ENCODE peak calls at places on chromosomes 13 and 19, in ten cellular contexts. A is Caco-2; Z is spleen; U is heart right ventricle; J is cardiac fibroblast; C is GM23338; S is testis; G is fibroblast of lung; Y is fibroblast of mammary gland; V is CD8-positive, alpha-beta T cell. E is an unnamed sample.
A peak's percentile ranks its signal among the peaks of the same experiment; 100 is the strongest.

GRCh38 chr13:51125495-51126226 is 14.6 kb upstream of the C13orf42 start:
- DNase-seq in A (peak; percentile 60), Z (no peak), U (peak; percentile 53), J (peak; percentile 71), C (peak; percentile 91), S (peak; percentile 73), G (peak; percentile 56), Y (peak; percentile 62), V (peak; percentile 23), E (peak; percentile 75)

GRCh38 chr19:43738780-43739211 is 16.0 kb downstream of the SMG9 start:
- DNase-seq in A (no peak), Z (no peak), U (no peak), J (no peak), C (no peak), S (no peak), G (no peak), Y (no peak), V (no peak), E (no peak)

GRCh38 chr19:29860492-29860891 is 48.7 kb downstream of the CCNE1 start:
- DNase-seq in A (no peak), Z (no peak), U (no peak), J (no peak), C (peak; percentile 69), S (no peak), G (no peak), Y (no peak), V (no peak), E (no peak)

GRCh38 chr13:35927554-35927953 is 203.6 kb downstream of the DCLK1 start:
- DNase-seq in A (no peak), Z (no peak), U (peak; percentile 25), J (peak; percentile 82), C (no peak), S (no peak), G (peak; percentile 67), Y (peak; percentile 97), V (no peak), E (no peak)

GRCh38 chr19:10691178-10691881 is 9.9 kb upstream of the QTRT1 start:
- DNase-seq in A (no peak), Z (no peak), U (no peak), J (no peak), C (no peak), S (no peak), G (no peak), Y (no peak), V (no peak), E (no peak)

GRCh38 chr13:51534075-51534817 is 50.0 kb upstream of the WDFY2 start:
- DNase-seq in A (no peak), Z (peak; percentile 81), U (peak; percentile 15), J (peak; percentile 52), C (no peak), S (no peak), G (no peak), Y (no peak), V (peak; percentile 55), E (no peak)

GRCh38 chr19:16628984-16629691 is 1.1 kb upstream of the MED26 start:
- DNase-seq in A (no peak), Z (no peak), U (peak; percentile 65), J (peak; percentile 55), C (peak; percentile 71), S (peak; percentile 79), G (peak; percentile 69), Y (peak; percentile 76), V (no peak), E (no peak)

GRCh38 chr13:55761986-55762385 is 1378.7 kb upstream of the PRR20A start:
- DNase-seq in A (no peak), Z (no peak), U (no peak), J (no peak), C (no peak), S (no peak), G (no peak), Y (no peak), V (no peak), E (no peak)

GRCh38 chr13:23610187-23610576 is 40.0 kb downstream of the TNFRSF19 start:
- DNase-seq in A (no peak), Z (no peak), U (peak; percentile 34), J (peak; percentile 50), C (no peak), S (no peak), G (peak; percentile 51), Y (peak; percentile 45), V (no peak), E (no peak)

GRCh38 chr13:76600086-76600485 is 286.1 kb downstream of the KCTD12 start:
- DNase-seq in A (no peak), Z (no peak), U (no peak), J (peak; percentile 41), C (no peak), S (peak; percentile 49), G (peak; percentile 45), Y (peak; percentile 14), V (no peak), E (no peak)

DNA sequence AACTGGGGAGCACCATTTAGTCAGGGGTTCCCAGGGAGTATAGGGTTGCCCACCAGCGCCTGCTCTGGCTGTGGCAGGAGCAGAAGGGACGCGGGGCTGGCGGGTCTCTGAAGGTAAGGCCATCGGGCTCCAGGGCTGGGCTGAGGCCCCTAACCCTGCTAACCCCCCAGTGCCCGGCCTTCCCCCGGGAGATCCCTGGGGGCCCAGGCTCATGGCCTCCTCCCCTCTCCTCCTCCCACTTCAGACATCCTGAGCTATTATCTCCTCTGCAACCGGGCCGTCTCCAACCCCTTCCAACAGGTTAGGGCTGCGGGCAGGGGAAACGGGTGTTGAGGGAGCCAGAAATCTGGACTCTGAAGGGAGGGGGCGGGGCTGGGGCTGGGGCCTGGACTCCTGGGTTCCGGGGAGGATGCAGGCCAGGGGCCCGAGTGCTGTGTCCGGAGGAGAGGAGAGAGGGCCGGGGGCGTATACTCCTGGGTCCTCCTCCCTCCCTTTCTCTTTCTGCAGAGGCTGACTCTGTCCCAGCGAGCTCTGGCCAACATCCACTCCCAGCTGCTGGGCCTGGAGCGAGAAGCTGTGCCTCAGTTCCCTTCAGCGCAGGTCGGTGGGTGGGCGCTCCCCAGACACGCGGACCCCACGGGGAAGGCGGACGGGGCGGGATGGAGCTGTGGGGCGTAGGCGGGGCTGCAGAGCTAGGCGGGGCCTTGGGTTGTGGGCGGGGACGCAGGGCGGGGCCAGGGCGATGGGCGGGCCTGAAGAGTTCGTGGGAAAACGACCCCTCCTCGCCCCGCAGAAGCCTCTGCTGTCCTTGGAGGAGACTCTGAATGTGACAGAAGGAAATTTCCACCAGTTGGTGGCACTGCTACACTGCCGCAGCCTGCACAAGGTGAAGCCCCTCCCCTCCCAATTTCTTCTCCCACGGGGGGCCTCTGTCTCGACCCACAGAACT is 15.3 kb downstream of the TTYH1 start:
- DNase-seq in A (peak; percentile 77), Z (peak; percentile 86), U (peak; percentile 51), J (peak; percentile 30), C (peak; percentile 83), S (peak; percentile 78), G (peak; percentile 28), Y (no peak), V (peak; percentile 44), E (peak; percentile 49)
- TF ChIP-seq CTCF in A (peak; percentile 42), Z (no peak), U (peak; percentile 54), J (no peak), C (peak; percentile 40), S (no peak), G (no peak), Y (no peak), V (peak; percentile 13), E (peak; percentile 45)

DNA sequence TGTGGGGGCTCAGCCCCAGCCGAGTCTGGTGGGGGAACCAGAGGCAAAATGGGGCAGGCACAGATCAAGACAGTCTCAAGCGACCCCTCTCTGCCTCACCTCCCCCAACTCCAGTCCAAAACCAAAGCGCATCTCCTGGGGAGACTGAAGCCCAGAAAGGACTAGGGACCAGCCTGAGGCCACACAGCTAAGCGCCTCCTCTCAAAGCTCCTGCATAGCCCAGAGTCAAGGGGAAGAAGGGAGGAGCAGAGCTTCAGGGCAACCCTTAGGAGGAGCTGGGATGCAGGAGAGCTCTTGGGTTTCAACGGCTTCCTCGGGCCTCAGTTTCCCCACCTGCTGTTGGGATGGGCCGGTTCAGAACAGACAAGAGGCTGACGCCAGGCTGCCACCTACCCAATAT is 19.9 kb upstream of the SEMA6B start:
- DNase-seq in A (no peak), Z (no peak), U (no peak), J (no peak), C (no peak), S (no peak), G (no peak), Y (no peak), V (no peak), E (no peak)
- H3K4me3 ChIP-seq in A (no peak overlapping the region), Z (no peak overlapping the region), U (no peak overlapping the region), J (no peak overlapping the region), C (no peak overlapping the region), S (no peak overlapping the region), G (no peak overlapping the region), Y (no peak overlapping the region), V (no peak overlapping the region), E (no peak overlapping the region)

GRCh38 chr13:75569576-75569975 is 20.0 kb downstream of the UCHL3 start:
- DNase-seq in A (no peak), Z (no peak), U (no peak), J (no peak), C (no peak), S (no peak), G (no peak), Y (no peak), V (no peak), E (no peak)

DNA sequence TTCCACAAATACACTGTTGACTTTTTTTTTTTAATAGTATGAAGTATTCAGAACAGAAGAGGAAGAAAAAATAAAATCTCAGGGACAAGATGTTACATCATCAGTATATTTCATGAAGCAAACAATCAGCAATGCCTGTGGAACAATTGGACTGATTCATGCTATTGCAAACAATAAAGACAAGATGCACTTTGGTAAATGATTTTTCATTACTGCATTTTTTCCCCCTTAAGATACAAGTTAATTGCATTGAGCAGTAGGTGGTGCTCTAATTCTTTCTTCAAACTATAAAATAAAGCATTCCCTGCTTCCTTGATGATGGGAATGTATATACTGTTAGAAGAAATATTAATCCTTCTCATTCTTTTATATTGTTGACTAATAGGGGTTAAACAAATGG is 17.1 kb downstream of the UCHL3 start:
- DNase-seq in A (no peak), Z (no peak), U (no peak), J (peak; percentile 82), C (peak; percentile 29), S (no peak), G (peak; percentile 68), Y (peak; percentile 60), V (no peak), E (peak; percentile 14)
- TF ChIP-seq CTCF in A (peak; percentile 24), Z (no peak), U (peak; percentile 25), J (peak; percentile 37), C (peak; percentile 59), S (no peak), G (no peak), Y (peak; percentile 43), V (no peak), E (peak; percentile 49)

DNA sequence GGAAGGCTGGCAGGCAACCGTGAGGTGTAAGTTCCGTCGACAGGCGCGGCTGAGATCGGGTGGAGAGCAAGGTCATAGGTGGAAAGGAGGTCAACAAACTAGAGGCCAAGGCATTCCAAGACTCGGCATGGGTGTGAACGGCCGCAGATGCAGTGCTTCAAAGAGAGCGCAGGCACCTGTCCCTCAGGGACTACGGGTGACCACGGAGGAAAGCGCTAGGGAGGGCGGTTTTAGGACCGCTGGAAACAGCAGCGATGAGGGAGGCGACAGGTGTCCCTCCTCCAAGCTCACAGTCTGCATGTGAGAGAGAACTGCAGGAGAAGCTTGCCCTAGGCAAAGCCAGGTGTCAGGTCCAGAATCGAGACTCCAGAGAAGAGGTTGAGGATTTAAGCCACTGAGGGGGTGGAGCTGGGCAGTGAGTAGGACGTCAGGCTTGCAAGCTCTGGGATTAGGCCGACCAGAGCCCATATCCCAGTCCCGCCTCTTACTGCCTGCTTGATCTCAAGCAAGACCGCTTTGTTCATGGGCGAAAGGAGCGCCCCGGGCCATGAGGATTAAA is 1.6 kb upstream of the MLNR start:
- DNase-seq in A (no peak), Z (no peak), U (no peak), J (peak; percentile 27), C (peak; percentile 63), S (no peak), G (peak; percentile 28), Y (no peak), V (no peak), E (no peak)
- H3K4me3 ChIP-seq in A (no peak overlapping the region), Z (no peak overlapping the region), U (no peak overlapping the region), J (no peak overlapping the region), C (peak overlapping the region; percentile 57), S (no peak overlapping the region), G (no peak overlapping the region), Y (no peak overlapping the region), V (no peak overlapping the region), E (no peak overlapping the region)